ENCODE peak calls at places on chromosomes 11 and 22, in five cellular contexts. J, O, V, A and E are unnamed samples.

GRCh38 chr22:25237503-25237902 is 18.1 kb downstream of the CRYBB2 start:
- DNase-seq in J (no peak), O (peak), V (no peak), A (no peak), E (no peak)

GRCh38 chr11:75762885-75763284 is 5.7 kb upstream of the DGAT2 start:
- DNase-seq in J (no peak), O (no peak), V (no peak), A (no peak), E (no peak)

GRCh38 chr11:72773291-72773690 is 20.6 kb downstream of the STARD10 start:
- DNase-seq in J (no peak), O (no peak), V (no peak), A (no peak), E (peak)

GRCh38 chr11:6693342-6694228 is 10.4 kb upstream of the MRPL17 start:
- DNase-seq in J (peak), O (no peak), V (no peak), A (no peak), E (peak)

GRCh38 chr11:112971200-112971599 is 10.0 kb downstream of the NCAM1 start:
- DNase-seq in J (no peak), O (no peak), V (no peak), A (no peak), E (no peak)

GRCh38 chr11:32307921-32308320 is 127.4 kb downstream of the WT1 start:
- DNase-seq in J (no peak), O (no peak), V (no peak), A (no peak), E (no peak)

GRCh38 chr22:35205141-35205775 is 52.0 kb upstream of the HMGXB4 start:
- DNase-seq in J (no peak), O (no peak), V (no peak), A (peak), E (no peak)

GRCh38 chr22:30115705-30116104 is 35.4 kb downstream of the HORMAD2 start:
- DNase-seq in J (no peak), O (no peak), V (no peak), A (no peak), E (no peak)

GRCh38 chr11:28874706-28875105 is 766.5 kb downstream of the METTL15 start:
- DNase-seq in J (no peak), O (no peak), V (no peak), A (no peak), E (no peak)

GRCh38 chr11:19442554-19442910 is 201.8 kb upstream of the E2F8 start:
- DNase-seq in J (no peak), O (no peak), V (no peak), A (no peak), E (no peak)

GRCh38 chr22:17359501-17359900 is 9.8 kb upstream of the CECR2 start:
- DNase-seq in J (no peak), O (no peak), V (no peak), A (no peak), E (no peak)

GRCh38 chr11:113553235-113553634 is 78.0 kb upstream of the DRD2 start:
- DNase-seq in J (no peak), O (peak), V (no peak), A (no peak), E (no peak)